ENCODE peak calls at places on chromosomes 13 and 19, in six cellular contexts. E is AG09309, H is uterus, S is heart left ventricle, V is HFF-Myc, G is AG10803. T is an unnamed sample.

GRCh38 chr19:31231181-31231580 is 118.1 kb downstream of the TSHZ3 start:
- DNase-seq in H (no peak), E (no peak), G (peak; percentile 33), S (no peak), V (no peak), T (no peak)

GRCh38 chr19:29872224-29872731 is 60.5 kb downstream of the CCNE1 start:
- DNase-seq in V (no peak), G (no peak), H (no peak), S (no peak), E (no peak), T (no peak)

GRCh38 chr19:34974631-34975030 is 10.6 kb upstream of the ZNF792 start:
- DNase-seq in S (no peak), E (no peak), G (peak; percentile 12), V (no peak), H (no peak), T (no peak)

GRCh38 chr19:7391218-7391670 is 42.5 kb downstream of the ARHGEF18 start:
- DNase-seq in G (no peak), E (no peak), V (no peak), S (no peak), H (no peak), T (no peak)

GRCh38 chr13:67620665-67621064 is 390.5 kb upstream of the PCDH9 start:
- DNase-seq in H (no peak), E (no peak), S (no peak), G (peak; percentile 8), V (no peak), T (no peak)

GRCh38 chr19:15992014-15992413 is 43.2 kb downstream of the OR10H4 start:
- DNase-seq in V (no peak), H (no peak), E (no peak), S (no peak), G (no peak), T (no peak)

GRCh38 chr19:35048911-35049411 is 7.4 kb downstream of the HPN start:
- DNase-seq in E (no peak), V (no peak), S (peak; percentile 69), G (no peak), H (no peak), T (no peak)

GRCh38 chr13:114027046-114027760 is 53.3 kb upstream of the C13orf46 start:
- DNase-seq in V (no peak), S (peak; percentile 62), G (peak; percentile 53), E (no peak), H (no peak), T (no peak)

GRCh38 chr13:73765651-73766384 is 368.4 kb downstream of the KLF12 start:
- DNase-seq in H (peak; percentile 74), V (peak; percentile 30), G (peak; percentile 23), S (peak; percentile 87), E (no peak), T (no peak)

GRCh38 chr19:19652482-19653295 is 9.2 kb upstream of the GMIP start:
- DNase-seq in S (no peak), V (no peak), G (peak; percentile 13), H (peak; percentile 9), E (no peak), T (no peak)

GRCh38 chr19:34459614-34460013 is 21.9 kb upstream of the WTIP start:
- DNase-seq in E (no peak), S (no peak), V (no peak), H (no peak), G (no peak), T (no peak)

GRCh38 chr13:77305276-77305675 is 21.6 kb downstream of the MYCBP2 start:
- DNase-seq in S (no peak), H (no peak), V (no peak), E (no peak), G (no peak), T (no peak)

GRCh38 chr13:106354961-106355360 is 180.5 kb downstream of the EFNB2 start:
- DNase-seq in S (no peak), E (no peak), V (no peak), G (no peak), H (no peak), T (no peak)

GRCh38 chr19:34017024-34017423 is 155.3 kb upstream of the LSM14A start:
- DNase-seq in S (no peak), H (no peak), E (no peak), V (no peak), G (no peak), T (no peak)

GRCh38 chr13:109569938-109570711 is 216.3 kb downstream of the IRS2 start:
- DNase-seq in V (no peak), E (no peak), H (no peak), S (no peak), G (no peak), T (no peak)

GRCh38 chr13:109572389-109572788 is 214.0 kb downstream of the IRS2 start:
- DNase-seq in E (no peak), V (no peak), S (no peak), H (no peak), G (no peak), T (no peak)

GRCh38 chr13:109565877-109566276 is 220.5 kb downstream of the IRS2 start:
- DNase-seq in E (no peak), V (no peak), S (no peak), H (no peak), G (no peak), T (no peak)

GRCh38 chr13:109567315-109567714 is 219.1 kb downstream of the IRS2 start:
- DNase-seq in S (no peak), V (no peak), E (no peak), H (no peak), G (peak; percentile 11), T (no peak)

GRCh38 chr13:109568273-109568900 is 218.0 kb downstream of the IRS2 start:
- DNase-seq in H (peak; percentile 19), E (no peak), G (no peak), S (no peak), V (no peak), T (no peak)
- H3K4me3 ChIP-seq in H (no peak overlapping the region), E (no peak overlapping the region), G (no peak overlapping the region), S (no peak overlapping the region), V (no peak overlapping the region), T (no peak overlapping the region)

GRCh38 chr19:45115809-45116615 is 23.0 kb downstream of the PPP1R37 start:
- DNase-seq in S (no peak), V (no peak), E (no peak), G (no peak), H (no peak), T (no peak)

GRCh38 chr19:45110811-45111210 is 17.8 kb downstream of the PPP1R37 start:
- DNase-seq in G (no peak), V (no peak), E (no peak), H (no peak), S (no peak), T (no peak)

GRCh38 chr19:45113628-45114027 is 20.6 kb downstream of the PPP1R37 start:
- DNase-seq in V (no peak), S (no peak), E (no peak), H (no peak), G (no peak), T (no peak)

GRCh38 chr19:45114116-45114515 is 21.1 kb downstream of the PPP1R37 start:
- DNase-seq in H (no peak), G (no peak), V (no peak), E (no peak), S (no peak), T (no peak)

DNA sequence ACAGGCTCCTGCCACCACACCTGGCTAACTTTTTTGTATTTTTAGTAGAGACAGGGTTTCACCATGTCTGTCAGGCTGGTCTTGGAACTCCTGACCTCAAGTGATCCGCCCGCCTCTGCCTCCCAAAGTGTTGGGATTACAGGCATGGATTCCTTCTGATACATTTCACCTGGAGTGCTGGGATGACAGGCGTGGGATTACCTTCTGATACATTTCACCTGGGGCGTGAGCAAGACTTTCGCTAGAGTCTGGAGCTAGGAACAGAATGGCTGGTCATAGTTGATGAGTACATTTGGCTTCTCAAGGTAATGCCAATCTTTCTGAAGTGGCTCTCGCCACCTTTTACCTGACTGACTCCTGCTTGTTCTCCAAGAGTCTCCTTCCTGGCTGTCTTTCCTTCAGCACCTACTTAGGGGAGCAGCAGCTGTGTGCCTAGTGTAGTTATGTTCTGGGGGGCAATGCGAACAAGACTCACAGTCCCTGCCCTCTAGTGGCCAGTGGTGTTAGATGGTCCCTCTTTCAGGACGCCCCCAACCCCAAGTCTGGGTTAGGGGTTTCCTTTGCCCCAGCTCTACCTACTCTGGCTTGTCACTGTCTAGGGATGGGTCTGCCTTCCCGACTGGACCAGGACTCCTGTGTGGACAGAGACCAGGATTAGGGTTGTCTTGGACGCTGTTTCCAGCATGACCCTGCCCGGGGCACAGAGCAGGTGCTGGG is 19.3 kb downstream of the PPP1R37 start:
- DNase-seq in V (no peak), G (no peak), S (no peak), E (no peak), H (no peak), T (no peak)
- TF ChIP-seq CTCF in V (no peak), G (no peak), S (no peak), E (peak; percentile 11), H (no peak), T (no peak)

DNA sequence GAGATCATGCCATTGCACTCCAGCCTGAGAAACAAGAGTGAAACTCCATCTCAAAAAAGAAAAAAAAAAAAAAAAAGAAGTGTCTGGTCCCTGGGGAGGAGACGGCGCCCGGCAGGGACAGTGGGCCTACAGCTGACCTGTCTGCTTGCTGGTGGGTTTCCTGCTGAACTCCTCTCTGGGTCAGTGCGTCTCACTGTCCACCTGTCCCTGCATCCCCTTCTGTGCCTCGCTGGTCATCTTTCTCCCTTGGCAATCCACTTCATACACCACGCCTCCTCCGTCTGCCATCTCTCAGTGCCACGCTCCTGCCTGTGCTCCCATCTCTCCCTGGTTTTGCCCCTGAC is 63.4 kb downstream of the ACSBG2 start:
- DNase-seq in E (no peak), V (no peak), H (no peak), S (no peak), G (no peak), T (no peak)
- H3K4me3 ChIP-seq in E (peak overlapping the region; percentile 79), V (peak overlapping the region; percentile 91), H (peak overlapping the region; percentile 46), S (peak overlapping the region; percentile 62), G (peak overlapping the region; percentile 98), T (peak overlapping the region; percentile 95)

DNA sequence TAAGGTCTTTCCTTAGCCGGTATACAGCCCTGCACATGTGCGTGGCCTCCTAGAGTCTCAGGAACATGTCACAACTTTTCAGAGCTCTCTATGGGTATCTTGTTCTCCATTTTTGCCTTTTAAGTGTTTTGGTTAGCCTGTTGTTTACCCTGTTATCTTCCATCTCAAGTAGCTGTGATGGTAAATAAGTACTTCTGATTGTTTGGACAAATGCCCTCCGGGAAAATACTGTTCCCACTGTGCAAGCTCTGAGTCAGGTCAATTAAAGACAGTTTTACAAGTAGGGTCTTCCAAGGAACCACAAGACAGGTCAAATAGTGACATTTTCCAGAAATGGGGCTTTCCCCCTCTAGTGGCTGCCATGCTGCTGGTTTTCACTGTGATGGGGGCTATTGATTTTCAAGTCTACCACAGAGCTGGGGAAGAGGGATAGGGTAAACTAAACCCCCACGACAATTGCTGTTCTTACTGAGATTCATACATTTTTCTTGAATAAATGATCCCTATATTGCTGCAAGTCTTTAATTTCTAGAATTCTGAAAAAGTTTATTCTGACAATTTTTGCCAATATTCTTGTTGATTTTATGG is 109.5 kb downstream of the TM9SF2 start:
- DNase-seq in S (no peak), E (no peak), H (no peak), G (no peak), V (no peak), T (no peak)
- TF ChIP-seq CTCF in S (no peak), E (peak; percentile 11), H (no peak), G (no peak), V (peak; percentile 35), T (no peak)